ENCODE peak calls at places on chromosomes 7 and 10, in ten cellular contexts. Q is NCI-H146; O is central memory CD4-positive, alpha-beta T cell; X is lung microvascular endothelial cell; W is WERI-Rb-1; T is cardiac fibroblast; K is stimulated activated CD8-positive, alpha-beta memory T cell treated with anti-CD3 and anti-CD28 coated beads, Interleukin-4, amount 100 ng/mL, for 1 hour; J is Kasumi-1; A is glutamatergic neuron; S is Daoy. B is an unnamed sample.

GRCh38 chr7:54961391-54961790 is 57.4 kb upstream of the EGFR start:
- DNase-seq in Q (no peak), O (no peak), X (peak; percentile 57), W (no peak), T (no peak), K (no peak), J (no peak), A (no peak), S (no peak), B (no peak)

GRCh38 chr10:59536576-59537014 is 173.1 kb downstream of the SLC16A9 start:
- DNase-seq in Q (peak; percentile 24), O (no peak), X (peak; percentile 35), W (no peak), T (peak; percentile 29), K (no peak), J (peak; percentile 46), A (peak; percentile 19), S (peak; percentile 15), B (peak; percentile 36)

GRCh38 chr7:130224210-130224609 is 16.6 kb downstream of the SSMEM1 start:
- DNase-seq in Q (no peak), O (no peak), X (no peak), W (no peak), T (no peak), K (no peak), J (no peak), A (no peak), S (no peak), B (no peak)

GRCh38 chr10:35705671-35706070 is 63.6 kb upstream of the FZD8 start:
- DNase-seq in Q (no peak), O (no peak), X (no peak), W (no peak), T (no peak), K (no peak), J (no peak), A (no peak), S (no peak), B (no peak)

GRCh38 chr10:5234106-5234877 is 37.7 kb downstream of the AKR1C4 start:
- DNase-seq in Q (no peak), O (no peak), X (peak; percentile 51), W (no peak), T (peak; percentile 81), K (no peak), J (peak; percentile 100), A (no peak), S (peak; percentile 3), B (peak; percentile 70)

GRCh38 chr10:46544989-46545791 is 11.3 kb downstream of the GPRIN2 start:
- DNase-seq in Q (no peak), O (no peak), X (no peak), W (peak; percentile 26), T (peak; percentile 33), K (no peak), J (peak; percentile 76), A (no peak), S (no peak), B (peak; percentile 57)

GRCh38 chr10:74460812-74461211 is 309.8 kb downstream of the ADK start:
- DNase-seq in Q (no peak), O (no peak), X (peak; percentile 61), W (no peak), T (no peak), K (no peak), J (no peak), A (no peak), S (no peak), B (peak; percentile 24)

GRCh38 chr10:109778993-109779392 is 144.3 kb downstream of the XPNPEP1 start:
- DNase-seq in Q (no peak), O (no peak), X (no peak), W (no peak), T (no peak), K (no peak), J (no peak), A (no peak), S (no peak), B (no peak)

GRCh38 chr10:98477861-98478260 is 31.1 kb upstream of the HPS1 start:
- DNase-seq in Q (no peak), O (no peak), X (no peak), W (no peak), T (no peak), K (no peak), J (no peak), A (no peak), S (no peak), B (no peak)

GRCh38 chr10:121025731-121026130 is 174.6 kb downstream of the WDR11 start:
- DNase-seq in Q (no peak), O (no peak), X (no peak), W (no peak), T (no peak), K (no peak), J (no peak), A (no peak), S (no peak), B (no peak)

GRCh38 chr10:119313024-119313423 is 105.7 kb downstream of the GRK5 start:
- DNase-seq in Q (no peak), O (no peak), X (no peak), W (no peak), T (no peak), K (no peak), J (no peak), A (no peak), S (no peak), B (no peak)

GRCh38 chr7:1639578-1640175 is 30.4 kb upstream of the ELFN1 start:
- DNase-seq in Q (no peak), O (no peak), X (no peak), W (no peak), T (no peak), K (no peak), J (no peak), A (no peak), S (no peak), B (no peak)

B was measured in GM23248.